ENCODE peak calls at places on chromosomes 5 and 9, in nine cellular contexts. A is KBM-7; D is transverse colon; X is memory B cell; H is stimulated activated CD4-positive, alpha-beta T cell treated with anti-CD3 and anti-CD28 coated beads, Interleukin-2, amount 100 ng/mL, for 24 hours; Y is SJSA1; Q is activated CD8-positive, alpha-beta memory T cell treated with anti-CD3 and anti-CD28 coated beads, Interleukin-2, amount 50 U/mL, for 4 hours; F is ecto neural progenitor cell; W is SW480. J is an unnamed sample.

GRCh38 chr5:151123897-151124751 is 33.5 kb downstream of the ANXA6 start:
- DNase-seq in A (no peak), D (peak; percentile 70), X (peak; percentile 86), H (peak; percentile 45), Y (no peak), Q (peak; percentile 73), F (no peak), W (no peak), J (peak; percentile 83)

GRCh38 chr5:1468247-1468612 is 23.0 kb upstream of the SLC6A3 start:
- DNase-seq in A (peak; percentile 25), D (no peak), X (no peak), H (no peak), Y (no peak), Q (peak; percentile 52), F (peak; percentile 73), W (no peak), J (no peak)

GRCh38 chr5:94544031-94544650 is 74.3 kb downstream of the KIAA0825 start:
- DNase-seq in A (peak; percentile 93), D (no peak), X (no peak), H (no peak), Y (no peak), Q (no peak), F (no peak), W (no peak), J (no peak)

GRCh38 chr5:177133845-177134652 is 476 bp downstream of the NSD1 start:
- DNase-seq in A (peak; percentile 66), D (peak; percentile 55), X (peak; percentile 38), H (peak; percentile 44), Y (peak; percentile 85), Q (peak; percentile 36), F (no peak), W (peak; percentile 50), J (peak; percentile 49)

GRCh38 chr5:57410374-57411320 is 72.0 kb downstream of the ACTBL2 start:
- DNase-seq in A (no peak), D (no peak), X (no peak), H (no peak), Y (no peak), Q (no peak), F (no peak), W (no peak), J (no peak)

GRCh38 chr9:3787628-3788027 is 261.8 kb upstream of the RFX3 start:
- DNase-seq in A (no peak), D (no peak), X (no peak), H (no peak), Y (no peak), Q (no peak), F (no peak), W (no peak), J (no peak)

GRCh38 chr5:1975406-1975715 is 92.6 kb upstream of the IRX4 start:
- DNase-seq in A (no peak), D (peak; percentile 13), X (no peak), H (no peak), Y (no peak), Q (no peak), F (no peak), W (peak; percentile 33), J (no peak)

GRCh38 chr5:149608936-149609502 is 27.7 kb downstream of the ARHGEF37 start:
- DNase-seq in A (no peak), D (no peak), X (no peak), H (no peak), Y (no peak), Q (no peak), F (no peak), W (no peak), J (no peak)

GRCh38 chr9:36398745-36399144 is 1.3 kb downstream of the RNF38 start:
- DNase-seq in A (no peak), D (no peak), X (no peak), H (no peak), Y (peak; percentile 6), Q (no peak), F (no peak), W (no peak), J (no peak)

GRCh38 chr5:52844885-52845284 is 57.2 kb downstream of the ITGA1 start:
- DNase-seq in A (no peak), D (no peak), X (no peak), H (no peak), Y (peak; percentile 72), Q (no peak), F (no peak), W (no peak), J (no peak)

GRCh38 chr9:92954078-92954861 is 6.9 kb downstream of the FGD3 start:
- DNase-seq in A (peak; percentile 69), D (peak; percentile 81), X (no peak), H (peak; percentile 80), Y (peak; percentile 23), Q (peak; percentile 77), F (no peak), W (peak; percentile 83), J (peak; percentile 79)

GRCh38 chr5:150217041-150217440 is 27.2 kb downstream of the SLC6A7 start:
- DNase-seq in A (no peak), D (peak; percentile 54), X (no peak), H (no peak), Y (no peak), Q (no peak), F (no peak), W (no peak), J (no peak)

GRCh38 chr9:98158071-98158791 is 34.2 kb downstream of the CORO2A start:
- DNase-seq in A (no peak), D (peak; percentile 71), X (no peak), H (no peak), Y (no peak), Q (no peak), F (no peak), W (no peak), J (peak; percentile 23)

GRCh38 chr9:104227108-104227507 is 133.0 kb downstream of the SMC2 start:
- DNase-seq in A (no peak), D (no peak), X (no peak), H (no peak), Y (no peak), Q (no peak), F (no peak), W (no peak), J (no peak)

GRCh38 chr9:130741831-130742449 is 48.4 kb downstream of the EXOSC2 start:
- DNase-seq in A (no peak), D (no peak), X (no peak), H (no peak), Y (no peak), Q (no peak), F (no peak), W (no peak), J (no peak)

GRCh38 chr9:109060235-109060634 is 46.9 kb upstream of the CTNNAL1 start:
- DNase-seq in A (no peak), D (no peak), X (no peak), H (no peak), Y (no peak), Q (no peak), F (no peak), W (no peak), J (no peak)

GRCh38 chr9:110116543-110116885 is 91.4 kb downstream of the C9orf152 start:
- DNase-seq in A (peak; percentile 19), D (no peak), X (no peak), H (no peak), Y (no peak), Q (no peak), F (no peak), W (no peak), J (no peak)

GRCh38 chr9:35533398-35533797 is 43.5 kb downstream of the RUSC2 start:
- DNase-seq in A (no peak), D (no peak), X (no peak), H (no peak), Y (no peak), Q (no peak), F (no peak), W (no peak), J (no peak)

J was measured in Calu3.